ENCODE peak calls at places on chromosomes 6 and 20, in four cellular contexts. One of them, this sample, is unnamed. For H3K4me1, the result is how much of the 10 kb centered on the place peaks cover.

GRCh38 chr20:51760905-51761544 is 7.2 kb downstream of the ATP9A start:
- DNase-seq in heart left ventricle: no peak
- DNase-seq in testis: no peak
- DNase-seq in psoas muscle: no peak
- DNase-seq in this sample: no peak

GRCh38 chr6:15498640-15499039 is 164.2 kb downstream of the DTNBP1 start:
- DNase-seq in heart left ventricle: peak
- DNase-seq in testis: no peak
- DNase-seq in psoas muscle: no peak
- DNase-seq in this sample: no peak

GRCh38 chr6:54283877-54284860 is 24.1 kb upstream of the TINAG start:
- DNase-seq in heart left ventricle: no peak
- DNase-seq in testis: no peak
- DNase-seq in psoas muscle: no peak
- DNase-seq in this sample: no peak

GRCh38 chr6:138774370-138774769 is 801 bp downstream of the CCDC28A start:
- DNase-seq in heart left ventricle: no peak
- DNase-seq in testis: no peak
- DNase-seq in psoas muscle: no peak
- DNase-seq in this sample: no peak

GRCh38 chr6:41594326-41594725 is 43.9 kb upstream of the MDFI start:
- DNase-seq in heart left ventricle: no peak
- DNase-seq in testis: no peak
- DNase-seq in psoas muscle: no peak
- DNase-seq in this sample: no peak

GRCh38 chr6:106547053-106547414 is 82.3 kb downstream of the RTN4IP1 start:
- DNase-seq in heart left ventricle: no peak
- DNase-seq in testis: no peak
- DNase-seq in psoas muscle: no peak
- DNase-seq in this sample: no peak

GRCh38 chr6:107600936-107601335 is 111.0 kb downstream of the SOBP start:
- DNase-seq in heart left ventricle: peak
- DNase-seq in testis: peak
- DNase-seq in psoas muscle: peak
- DNase-seq in this sample: no peak

GRCh38 chr20:32902456-32903420 is 44.0 kb downstream of the EFCAB8 start:
- DNase-seq in heart left ventricle: no peak
- DNase-seq in testis: peak
- DNase-seq in psoas muscle: peak
- DNase-seq in this sample: no peak

GRCh38 chr6:53115741-53116140 is 32.9 kb downstream of the GCM1 start:
- DNase-seq in heart left ventricle: no peak
- DNase-seq in testis: no peak
- DNase-seq in psoas muscle: no peak
- DNase-seq in this sample: no peak

GRCh38 chr6:137968901-137969300 is 101.8 kb downstream of the TNFAIP3 start:
- DNase-seq in heart left ventricle: no peak
- DNase-seq in testis: no peak
- DNase-seq in psoas muscle: no peak
- DNase-seq in this sample: no peak

GRCh38 chr6:3946779-3947178 is 97.6 kb downstream of the FAM50B start:
- DNase-seq in heart left ventricle: no peak
- DNase-seq in testis: no peak
- DNase-seq in psoas muscle: no peak
- DNase-seq in this sample: no peak

GRCh38 chr20:25257756-25258462 is 10.0 kb downstream of the PYGB start:
- DNase-seq in heart left ventricle: no peak
- DNase-seq in testis: no peak
- DNase-seq in psoas muscle: no peak
- DNase-seq in this sample: no peak

GRCh38 chr6:159790947-159791598 is 806 bp downstream of the MRPL18 start:
- DNase-seq in heart left ventricle: peak
- DNase-seq in testis: peak
- DNase-seq in psoas muscle: no peak
- DNase-seq in this sample: no peak

GRCh38 chr6:97361286-97361685 is 78.3 kb upstream of the MMS22L start:
- DNase-seq in heart left ventricle: no peak
- DNase-seq in testis: no peak
- DNase-seq in psoas muscle: no peak
- DNase-seq in this sample: no peak

GRCh38 chr6:114558153-114558552 is 215.3 kb upstream of the HS3ST5 start:
- DNase-seq in heart left ventricle: no peak
- DNase-seq in testis: no peak
- DNase-seq in psoas muscle: no peak
- DNase-seq in this sample: no peak

GRCh38 chr6:49937017-49937416 is 26.9 kb downstream of the DEFB114 start:
- DNase-seq in heart left ventricle: no peak
- DNase-seq in testis: no peak
- DNase-seq in psoas muscle: no peak
- DNase-seq in this sample: no peak

GRCh38 chr6:11710968-11711643 is 67.5 kb downstream of the ADTRP start:
- DNase-seq in heart left ventricle: no peak
- DNase-seq in testis: no peak
- DNase-seq in psoas muscle: no peak
- DNase-seq in this sample: no peak

GRCh38 chr6:139914910-139915309 is 540.5 kb upstream of the CITED2 start:
- DNase-seq in heart left ventricle: no peak
- DNase-seq in testis: no peak
- DNase-seq in psoas muscle: no peak
- DNase-seq in this sample: no peak

GRCh38 chr6:148109732-148110131 is 232.9 kb upstream of the SASH1 start:
- DNase-seq in heart left ventricle: no peak
- DNase-seq in testis: no peak
- DNase-seq in psoas muscle: no peak
- DNase-seq in this sample: no peak

GRCh38 chr6:168313371-168314028 is 6.1 kb downstream of the DACT2 start:
- DNase-seq in heart left ventricle: no peak
- DNase-seq in testis: no peak
- DNase-seq in psoas muscle: no peak
- DNase-seq in this sample: no peak

DNA sequence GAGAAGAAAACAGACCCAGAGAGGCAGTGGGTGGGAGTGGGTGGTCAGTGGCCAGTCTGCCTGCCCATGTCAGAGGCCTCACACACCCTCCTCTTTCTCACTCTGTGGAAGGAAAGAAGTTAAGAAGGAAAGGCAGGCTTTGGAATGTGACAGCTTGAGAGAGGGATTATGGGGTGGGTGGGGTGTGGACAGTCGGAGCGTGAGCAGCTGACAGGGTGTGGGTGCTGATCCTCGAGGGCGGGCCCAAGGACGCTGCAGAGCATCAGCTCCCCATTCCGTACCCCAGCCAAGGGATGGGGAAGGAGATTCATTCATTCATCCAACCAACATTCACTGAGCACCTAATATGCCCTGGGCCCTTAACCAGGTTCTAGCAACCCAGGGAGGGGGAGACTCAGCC is 4.8 kb downstream of the TGM6 start:
- DNase-seq in heart left ventricle: no peak
- DNase-seq in testis: no peak
- DNase-seq in psoas muscle: no peak
- DNase-seq in this sample: no peak
- H3K4me1 ChIP-seq in heart left ventricle: under half
- H3K4me1 ChIP-seq in testis: under half
- H3K4me1 ChIP-seq in psoas muscle: under half
- H3K4me1 ChIP-seq in this sample: under half

GRCh38 chr6:111585241-111585968 is 20.3 kb downstream of the TRAF3IP2 start:
- DNase-seq in heart left ventricle: no peak
- DNase-seq in testis: no peak
- DNase-seq in psoas muscle: no peak
- DNase-seq in this sample: no peak

GRCh38 chr6:111583986-111584385 is 21.7 kb downstream of the TRAF3IP2 start:
- DNase-seq in heart left ventricle: no peak
- DNase-seq in testis: no peak
- DNase-seq in psoas muscle: no peak
- DNase-seq in this sample: no peak

GRCh38 chr6:111585969-111586315 is 19.7 kb downstream of the TRAF3IP2 start:
- DNase-seq in heart left ventricle: no peak
- DNase-seq in testis: no peak
- DNase-seq in psoas muscle: no peak
- DNase-seq in this sample: no peak

GRCh38 chr6:111588366-111588765 is 17.3 kb downstream of the TRAF3IP2 start:
- DNase-seq in heart left ventricle: no peak
- DNase-seq in testis: no peak
- DNase-seq in psoas muscle: no peak
- DNase-seq in this sample: no peak

GRCh38 chr6:111586554-111586953 is 19.1 kb downstream of the TRAF3IP2 start:
- DNase-seq in heart left ventricle: no peak
- DNase-seq in testis: no peak
- DNase-seq in psoas muscle: no peak
- DNase-seq in this sample: no peak
- H3K4me1 ChIP-seq in heart left ventricle: under half
- H3K4me1 ChIP-seq in testis: under half
- H3K4me1 ChIP-seq in psoas muscle: half or more
- H3K4me1 ChIP-seq in this sample: half or more

DNA sequence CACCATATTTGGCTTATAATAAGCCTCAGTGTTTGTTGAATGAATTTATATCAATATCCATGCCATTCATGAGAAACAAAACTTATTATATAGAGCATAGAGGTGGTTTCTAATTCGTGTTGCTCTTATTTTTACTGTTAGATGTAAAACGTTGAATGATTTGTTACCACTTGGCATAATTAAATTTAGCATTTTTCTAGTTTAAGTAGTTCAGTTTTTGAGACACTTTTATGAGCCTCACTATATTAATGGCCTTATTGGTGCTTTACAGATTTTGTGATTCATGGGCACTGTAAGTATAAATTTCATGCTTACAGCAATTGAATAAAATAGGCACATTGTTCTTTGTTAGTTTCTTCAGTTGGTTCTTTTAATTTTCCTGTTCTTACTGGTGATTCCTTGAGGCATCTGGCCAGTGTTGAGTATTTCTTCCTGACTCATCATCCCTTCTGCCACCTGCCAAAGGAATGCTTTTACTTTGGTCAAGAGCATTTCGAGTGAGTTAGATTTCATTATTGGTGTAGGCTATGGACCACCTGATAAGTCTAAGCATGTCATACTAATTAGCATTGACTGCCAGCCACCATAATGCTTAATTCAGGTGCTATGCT is 34.8 kb downstream of the CDKAL1 start:
- DNase-seq in heart left ventricle: no peak
- DNase-seq in testis: no peak
- DNase-seq in psoas muscle: no peak
- DNase-seq in this sample: no peak
- H3K4me1 ChIP-seq in heart left ventricle: under half
- H3K4me1 ChIP-seq in testis: under half
- H3K4me1 ChIP-seq in psoas muscle: under half
- H3K4me1 ChIP-seq in this sample: under half

DNA sequence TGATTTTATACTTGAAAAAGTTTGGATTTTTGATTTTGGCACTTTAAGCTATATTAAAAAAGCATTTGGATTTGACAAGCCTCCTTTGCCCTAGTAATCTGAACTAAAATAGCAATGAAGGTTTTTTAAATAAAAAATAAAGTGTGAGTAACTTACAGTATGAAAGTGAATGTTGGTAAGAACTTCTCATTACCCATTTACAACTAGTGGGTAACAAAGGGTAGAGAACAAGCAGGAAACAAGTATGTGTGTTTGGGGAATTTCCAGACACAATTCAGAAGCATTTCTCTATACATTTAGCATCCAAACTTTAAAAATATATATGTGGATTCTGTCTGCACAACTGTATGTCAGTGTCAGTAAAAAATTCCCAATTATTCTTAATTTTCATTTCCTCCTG is 2.9 kb downstream of the TMEM30A start:
- DNase-seq in heart left ventricle: no peak
- DNase-seq in testis: no peak
- DNase-seq in psoas muscle: no peak
- DNase-seq in this sample: no peak
- H3K4me1 ChIP-seq in heart left ventricle: under half
- H3K4me1 ChIP-seq in testis: under half
- H3K4me1 ChIP-seq in psoas muscle: half or more
- H3K4me1 ChIP-seq in this sample: under half

This sample was measured in thoracic aorta.